ENCODE peak calls at places on chromosomes 16 and 17, in nine cellular contexts. I, P, J, U, A, Q, G, T and W are unnamed samples.

GRCh38 chr17:73278465-73279453 is 17.1 kb upstream of the CPSF4L start:
- DNase-seq in I (no peak), P (no peak), J (no peak), U (no peak), A (no peak), Q (no peak), G (peak), T (no peak), W (no peak)

GRCh38 chr16:12896562-12896961 is 4.8 kb upstream of the SHISA9 start:
- DNase-seq in I (no peak), P (peak), J (no peak), U (no peak), A (no peak), Q (no peak), G (no peak), T (no peak), W (no peak)

GRCh38 chr17:8965394-8966168 is at the start of gene PIK3R5:
- DNase-seq in I (peak), P (peak), J (no peak), U (no peak), A (peak), Q (peak), G (peak), T (peak), W (peak)

GRCh38 chr17:63984651-63985386 is 12.1 kb upstream of the SCN4A start:
- DNase-seq in I (no peak), P (no peak), J (no peak), U (no peak), A (peak), Q (no peak), G (peak), T (peak), W (no peak)

GRCh38 chr17:65228734-65229390 is 91.7 kb downstream of the RGS9 start:
- DNase-seq in I (peak), P (no peak), J (no peak), U (no peak), A (peak), Q (no peak), G (no peak), T (peak), W (peak)

GRCh38 chr16:60419859-60420258 is 1616.4 kb downstream of the CDH8 start:
- DNase-seq in I (no peak), P (no peak), J (no peak), U (no peak), A (no peak), Q (no peak), G (no peak), T (no peak), W (no peak)

GRCh38 chr16:47949276-47949675 is 206.5 kb downstream of the ABCC12 start:
- DNase-seq in I (no peak), P (no peak), J (no peak), U (no peak), A (no peak), Q (no peak), G (no peak), T (no peak), W (no peak)

GRCh38 chr16:50614956-50615727 is 66.0 kb downstream of the SNX20 start:
- DNase-seq in I (no peak), P (no peak), J (no peak), U (no peak), A (no peak), Q (no peak), G (no peak), T (no peak), W (no peak)

GRCh38 chr17:37429442-37429841 is 22.8 kb downstream of the TADA2A start:
- DNase-seq in I (no peak), P (no peak), J (no peak), U (no peak), A (no peak), Q (no peak), G (no peak), T (no peak), W (no peak)

GRCh38 chr17:2710804-2711607 is 558 bp downstream of the CLUH start:
- DNase-seq in I (peak), P (peak), J (no peak), U (no peak), A (peak), Q (no peak), G (peak), T (no peak), W (no peak)

GRCh38 chr16:2496223-2497115 is 17.3 kb upstream of the ATP6V0C start:
- DNase-seq in I (no peak), P (no peak), J (no peak), U (no peak), A (no peak), Q (no peak), G (no peak), T (no peak), W (no peak)

GRCh38 chr17:65099941-65100315 is 37.2 kb upstream of the RGS9 start:
- DNase-seq in I (no peak), P (peak), J (no peak), U (no peak), A (peak), Q (no peak), G (peak), T (peak), W (peak)

GRCh38 chr17:78204387-78205123 is 9.5 kb upstream of the BIRC5 start:
- DNase-seq in I (no peak), P (no peak), J (no peak), U (no peak), A (no peak), Q (no peak), G (no peak), T (no peak), W (no peak)

GRCh38 chr16:64092284-64092683 is 1029.6 kb downstream of the CDH11 start:
- DNase-seq in I (no peak), P (no peak), J (no peak), U (no peak), A (no peak), Q (no peak), G (no peak), T (no peak), W (no peak)

GRCh38 chr16:82924075-82924854 is 297.5 kb downstream of the CDH13 start:
- DNase-seq in I (no peak), P (no peak), J (no peak), U (no peak), A (peak), Q (no peak), G (peak), T (no peak), W (no peak)

GRCh38 chr16:85593503-85594195 is 19.5 kb upstream of the GSE1 start:
- DNase-seq in I (no peak), P (no peak), J (no peak), U (no peak), A (no peak), Q (no peak), G (no peak), T (no peak), W (no peak)

GRCh38 chr17:40555296-40556190 is 9.7 kb downstream of the CCR7 start:
- DNase-seq in I (no peak), P (peak), J (no peak), U (no peak), A (no peak), Q (no peak), G (no peak), T (no peak), W (no peak)

GRCh38 chr17:72697602-72698146 is 394.8 kb downstream of the SLC39A11 start:
- DNase-seq in I (no peak), P (no peak), J (peak), U (no peak), A (no peak), Q (no peak), G (no peak), T (no peak), W (no peak)

GRCh38 chr16:85819245-85819644 is 19.8 kb downstream of the COX4I1 start:
- DNase-seq in I (peak), P (peak), J (peak), U (no peak), A (peak), Q (no peak), G (peak), T (peak), W (peak)

GRCh38 chr16:84778720-84779119 is 41.1 kb upstream of the CRISPLD2 start:
- DNase-seq in I (no peak), P (no peak), J (no peak), U (no peak), A (no peak), Q (no peak), G (no peak), T (no peak), W (no peak)

GRCh38 chr16:75262104-75262799 is 10.8 kb upstream of the BCAR1 start:
- DNase-seq in I (no peak), P (no peak), J (no peak), U (no peak), A (no peak), Q (no peak), G (peak), T (no peak), W (no peak)

GRCh38 chr16:75377971-75378386 is 55.3 kb downstream of the CFDP1 start:
- DNase-seq in I (no peak), P (no peak), J (peak), U (no peak), A (no peak), Q (no peak), G (no peak), T (no peak), W (no peak)

GRCh38 chr16:66389256-66390175 is 23.0 kb downstream of the CDH5 start:
- DNase-seq in I (no peak), P (no peak), J (no peak), U (no peak), A (no peak), Q (no peak), G (no peak), T (no peak), W (no peak)

GRCh38 chr17:62778990-62779681 is 29.0 kb downstream of the MARCHF10 start:
- DNase-seq in I (no peak), P (no peak), J (no peak), U (no peak), A (no peak), Q (no peak), G (peak), T (no peak), W (no peak)

GRCh38 chr16:6977906-6978305 is 354.7 kb upstream of the RBFOX1 start:
- DNase-seq in I (no peak), P (no peak), J (no peak), U (no peak), A (no peak), Q (no peak), G (no peak), T (no peak), W (no peak)

GRCh38 chr17:61376931-61377838 is 22.5 kb upstream of the TBX2 start:
- DNase-seq in I (no peak), P (no peak), J (no peak), U (no peak), A (no peak), Q (no peak), G (no peak), T (no peak), W (no peak)